ENCODE peak calls at places on chromosomes 2 and 18, in seven cellular contexts. One of them, this sample, is unnamed.

GRCh38 chr2:3134026-3134571 is 243.5 kb downstream of the EIPR1 start:
- DNase-seq in ovary: no peak
- DNase-seq in prostate gland: no peak
- DNase-seq in stomach: peak; percentile 20
- DNase-seq in Peyer's patch: no peak
- DNase-seq in HCT116: no peak
- DNase-seq in right lobe of liver: no peak
- DNase-seq in this sample: no peak

GRCh38 chr2:73283545-73284295 is 558 bp downstream of the FBXO41 start:
- DNase-seq in ovary: no peak
- DNase-seq in prostate gland: no peak
- DNase-seq in stomach: no peak
- DNase-seq in Peyer's patch: peak; percentile 45
- DNase-seq in HCT116: no peak
- DNase-seq in right lobe of liver: no peak
- DNase-seq in this sample: no peak

GRCh38 chr18:45063246-45064038 is 382.8 kb downstream of the SETBP1 start:
- DNase-seq in ovary: no peak
- DNase-seq in prostate gland: no peak
- DNase-seq in stomach: no peak
- DNase-seq in Peyer's patch: no peak
- DNase-seq in HCT116: no peak
- DNase-seq in right lobe of liver: no peak
- DNase-seq in this sample: no peak

GRCh38 chr2:241841181-241842066 is 17.3 kb downstream of the PDCD1 start:
- DNase-seq in ovary: no peak
- DNase-seq in prostate gland: no peak
- DNase-seq in stomach: no peak
- DNase-seq in Peyer's patch: peak; percentile 45
- DNase-seq in HCT116: no peak
- DNase-seq in right lobe of liver: no peak
- DNase-seq in this sample: no peak

GRCh38 chr2:144712277-144712944 is 192.5 kb upstream of the ZEB2 start:
- DNase-seq in ovary: no peak
- DNase-seq in prostate gland: no peak
- DNase-seq in stomach: no peak
- DNase-seq in Peyer's patch: no peak
- DNase-seq in HCT116: no peak
- DNase-seq in right lobe of liver: no peak
- DNase-seq in this sample: no peak

GRCh38 chr18:57708288-57708687 is 86.7 kb upstream of the NARS1 start:
- DNase-seq in ovary: no peak
- DNase-seq in prostate gland: no peak
- DNase-seq in stomach: no peak
- DNase-seq in Peyer's patch: no peak
- DNase-seq in HCT116: no peak
- DNase-seq in right lobe of liver: no peak
- DNase-seq in this sample: no peak

GRCh38 chr2:26000561-26001211 is 18.4 kb upstream of the KIF3C start:
- DNase-seq in ovary: no peak
- DNase-seq in prostate gland: no peak
- DNase-seq in stomach: peak; percentile 54
- DNase-seq in Peyer's patch: peak; percentile 59
- DNase-seq in HCT116: no peak
- DNase-seq in right lobe of liver: peak; percentile 68
- DNase-seq in this sample: no peak

GRCh38 chr2:205730701-205731271 is 48.5 kb downstream of the NRP2 start:
- DNase-seq in ovary: no peak
- DNase-seq in prostate gland: no peak
- DNase-seq in stomach: no peak
- DNase-seq in Peyer's patch: no peak
- DNase-seq in HCT116: no peak
- DNase-seq in right lobe of liver: no peak
- DNase-seq in this sample: no peak

GRCh38 chr18:12946549-12947354 is 1.1 kb upstream of the SEH1L start:
- DNase-seq in ovary: peak; percentile 64
- DNase-seq in prostate gland: no peak
- DNase-seq in stomach: peak; percentile 26
- DNase-seq in Peyer's patch: no peak
- DNase-seq in HCT116: peak; percentile 38
- DNase-seq in right lobe of liver: peak; percentile 60
- DNase-seq in this sample: peak; percentile 17

GRCh38 chr18:45686892-45687611 is 36.9 kb upstream of the SLC14A1 start:
- DNase-seq in ovary: no peak
- DNase-seq in prostate gland: no peak
- DNase-seq in stomach: no peak
- DNase-seq in Peyer's patch: peak; percentile 86
- DNase-seq in HCT116: no peak
- DNase-seq in right lobe of liver: no peak
- DNase-seq in this sample: no peak

GRCh38 chr2:190466819-190467444 is 58.8 kb downstream of the MFSD6 start:
- DNase-seq in ovary: no peak
- DNase-seq in prostate gland: no peak
- DNase-seq in stomach: no peak
- DNase-seq in Peyer's patch: no peak
- DNase-seq in HCT116: no peak
- DNase-seq in right lobe of liver: no peak
- DNase-seq in this sample: no peak

GRCh38 chr2:223626713-223627112 is 24.6 kb upstream of the SCG2 start:
- DNase-seq in ovary: no peak
- DNase-seq in prostate gland: no peak
- DNase-seq in stomach: no peak
- DNase-seq in Peyer's patch: no peak
- DNase-seq in HCT116: no peak
- DNase-seq in right lobe of liver: no peak
- DNase-seq in this sample: peak; percentile 37

GRCh38 chr2:160371251-160372009 is 122.2 kb downstream of the RBMS1 start:
- DNase-seq in ovary: no peak
- DNase-seq in prostate gland: no peak
- DNase-seq in stomach: no peak
- DNase-seq in Peyer's patch: no peak
- DNase-seq in HCT116: no peak
- DNase-seq in right lobe of liver: peak; percentile 35
- DNase-seq in this sample: no peak

DNA sequence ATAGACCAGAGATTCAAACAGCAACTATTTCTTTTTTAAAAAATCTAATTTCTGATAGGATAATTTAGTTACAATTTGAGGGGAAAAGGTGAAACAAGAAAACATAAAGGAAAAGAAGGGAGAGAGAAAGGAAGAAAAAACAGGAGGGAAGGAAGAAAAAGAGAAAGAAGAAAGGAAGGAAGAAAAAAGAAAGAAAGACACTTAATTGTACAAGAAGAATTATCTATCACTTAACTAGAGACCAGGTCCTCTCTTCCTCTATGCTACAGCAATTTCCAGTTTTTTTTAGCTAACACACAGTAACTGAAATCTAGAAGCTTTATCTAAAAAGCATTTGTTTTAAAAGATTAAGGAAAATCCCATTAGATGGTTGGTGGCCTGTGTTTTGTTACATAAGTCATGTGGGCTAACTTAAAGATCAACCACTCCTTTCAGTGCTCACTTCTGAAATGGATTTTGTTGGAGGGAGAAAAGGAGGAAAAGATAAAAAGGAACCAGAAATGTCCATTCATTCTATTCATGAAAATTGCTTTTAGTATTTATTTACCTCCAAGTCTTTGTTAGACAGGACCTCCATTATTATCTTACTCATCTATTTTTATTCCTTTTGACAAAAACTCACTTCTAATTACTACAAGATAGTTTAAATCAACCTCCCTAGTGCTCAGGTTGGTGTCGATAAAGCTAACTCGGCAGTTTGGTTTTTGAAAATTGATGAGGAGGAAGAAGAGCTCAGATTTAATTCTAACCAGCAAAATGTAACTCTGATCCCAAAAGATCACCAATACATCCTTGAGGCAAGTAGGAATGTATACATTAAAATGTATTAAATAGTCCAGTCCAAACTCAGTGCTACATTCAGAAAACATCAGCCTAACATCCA is 251.5 kb upstream of the FN1 start:
- DNase-seq in ovary: no peak
- DNase-seq in prostate gland: no peak
- DNase-seq in stomach: no peak
- DNase-seq in Peyer's patch: no peak
- DNase-seq in HCT116: no peak
- DNase-seq in right lobe of liver: no peak
- DNase-seq in this sample: no peak
- TF ChIP-seq POLR2A in ovary: no peak
- TF ChIP-seq POLR2A in prostate gland: no peak
- TF ChIP-seq POLR2A in stomach: no peak
- TF ChIP-seq POLR2A in Peyer's patch: no peak
- TF ChIP-seq POLR2A in HCT116: no peak
- TF ChIP-seq POLR2A in right lobe of liver: no peak
- TF ChIP-seq POLR2A in this sample: no peak

GRCh38 chr2:36369711-36370110 is 14.1 kb downstream of the CRIM1 start:
- DNase-seq in ovary: no peak
- DNase-seq in prostate gland: no peak
- DNase-seq in stomach: no peak
- DNase-seq in Peyer's patch: no peak
- DNase-seq in HCT116: no peak
- DNase-seq in right lobe of liver: no peak
- DNase-seq in this sample: no peak

GRCh38 chr2:36370281-36370680 is 14.7 kb downstream of the CRIM1 start:
- DNase-seq in ovary: no peak
- DNase-seq in prostate gland: no peak
- DNase-seq in stomach: no peak
- DNase-seq in Peyer's patch: no peak
- DNase-seq in HCT116: no peak
- DNase-seq in right lobe of liver: no peak
- DNase-seq in this sample: no peak

GRCh38 chr2:36371963-36372391 is 16.4 kb downstream of the CRIM1 start:
- DNase-seq in ovary: no peak
- DNase-seq in prostate gland: peak; percentile 35
- DNase-seq in stomach: no peak
- DNase-seq in Peyer's patch: no peak
- DNase-seq in HCT116: no peak
- DNase-seq in right lobe of liver: no peak
- DNase-seq in this sample: no peak

GRCh38 chr2:36373149-36373880 is 17.7 kb downstream of the CRIM1 start:
- DNase-seq in ovary: no peak
- DNase-seq in prostate gland: peak; percentile 60
- DNase-seq in stomach: no peak
- DNase-seq in Peyer's patch: no peak
- DNase-seq in HCT116: no peak
- DNase-seq in right lobe of liver: no peak
- DNase-seq in this sample: no peak

GRCh38 chr2:36371070-36371962 is 15.7 kb downstream of the CRIM1 start:
- DNase-seq in ovary: no peak
- DNase-seq in prostate gland: no peak
- DNase-seq in stomach: no peak
- DNase-seq in Peyer's patch: no peak
- DNase-seq in HCT116: no peak
- DNase-seq in right lobe of liver: no peak
- DNase-seq in this sample: no peak
- TF ChIP-seq POLR2A in ovary: no peak
- TF ChIP-seq POLR2A in prostate gland: no peak
- TF ChIP-seq POLR2A in stomach: no peak
- TF ChIP-seq POLR2A in Peyer's patch: no peak
- TF ChIP-seq POLR2A in HCT116: no peak
- TF ChIP-seq POLR2A in right lobe of liver: no peak
- TF ChIP-seq POLR2A in this sample: no peak

GRCh38 chr2:16129716-16130540 is 189.6 kb downstream of the MYCN start:
- DNase-seq in ovary: no peak
- DNase-seq in prostate gland: no peak
- DNase-seq in stomach: no peak
- DNase-seq in Peyer's patch: no peak
- DNase-seq in HCT116: no peak
- DNase-seq in right lobe of liver: no peak
- DNase-seq in this sample: no peak
- TF ChIP-seq POLR2A in ovary: no peak
- TF ChIP-seq POLR2A in prostate gland: no peak
- TF ChIP-seq POLR2A in stomach: no peak
- TF ChIP-seq POLR2A in Peyer's patch: no peak
- TF ChIP-seq POLR2A in HCT116: no peak
- TF ChIP-seq POLR2A in right lobe of liver: no peak
- TF ChIP-seq POLR2A in this sample: no peak

DNA sequence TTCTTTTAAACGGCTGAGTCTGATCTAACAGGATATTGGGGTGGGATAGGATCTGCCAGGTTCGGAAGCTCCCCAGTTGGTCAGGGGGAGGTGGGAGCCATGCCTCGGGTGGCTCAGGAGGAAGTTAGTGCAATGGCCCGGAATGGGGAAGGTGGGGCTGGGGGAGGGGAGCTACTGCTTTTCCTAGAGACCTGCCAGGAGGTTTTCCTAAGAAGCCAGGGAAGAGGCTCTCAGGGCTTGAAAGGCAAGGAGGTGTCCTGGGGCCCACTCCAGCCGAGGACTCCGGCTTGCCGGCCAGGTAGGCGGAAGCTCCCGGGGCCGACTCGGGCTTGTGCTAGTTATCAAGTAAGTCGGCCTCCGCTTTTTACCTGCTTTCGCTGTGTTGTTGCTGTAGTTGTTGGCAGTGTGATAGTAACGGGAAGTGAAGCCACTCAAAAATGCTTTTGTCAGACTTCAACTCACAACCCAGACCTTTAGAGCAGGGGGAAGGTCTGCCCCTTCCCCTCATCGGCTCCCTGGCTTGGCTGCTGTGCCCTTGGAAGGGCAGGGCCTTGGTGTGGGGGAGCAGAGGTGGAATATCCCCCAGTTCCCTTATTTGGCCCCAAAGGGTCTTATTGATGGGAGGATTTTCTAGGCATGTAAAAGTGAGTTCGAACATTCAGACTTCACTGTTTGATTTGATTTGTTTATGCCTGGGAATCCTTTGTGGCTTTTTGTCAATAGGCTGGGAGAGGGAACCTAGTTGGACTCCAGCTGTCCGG is 5.4 kb downstream of the GDF7 start:
- DNase-seq in ovary: no peak
- DNase-seq in prostate gland: no peak
- DNase-seq in stomach: no peak
- DNase-seq in Peyer's patch: no peak
- DNase-seq in HCT116: no peak
- DNase-seq in right lobe of liver: no peak
- DNase-seq in this sample: no peak
- TF ChIP-seq POLR2A in ovary: no peak
- TF ChIP-seq POLR2A in prostate gland: no peak
- TF ChIP-seq POLR2A in stomach: no peak
- TF ChIP-seq POLR2A in Peyer's patch: no peak
- TF ChIP-seq POLR2A in HCT116: no peak
- TF ChIP-seq POLR2A in right lobe of liver: no peak
- TF ChIP-seq POLR2A in this sample: no peak

DNA sequence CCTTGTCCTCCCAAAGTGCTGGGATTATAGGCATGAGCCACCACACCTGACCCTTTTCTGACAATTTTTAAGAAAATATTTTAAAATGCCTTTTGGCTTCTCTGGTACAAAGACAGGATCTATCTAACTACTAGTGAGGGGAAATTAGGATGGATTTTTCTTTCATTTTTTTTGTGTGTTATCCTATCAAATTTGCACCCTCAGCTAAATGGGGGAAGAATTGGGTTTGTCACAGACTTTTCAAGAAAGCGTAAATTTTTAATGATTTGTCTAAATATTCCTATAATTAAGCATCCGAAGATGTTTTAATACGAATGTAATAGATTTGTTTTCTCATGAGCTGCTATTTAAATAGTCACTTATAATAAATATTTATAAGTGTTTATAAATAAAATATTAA is 340.0 kb upstream of the ETAA1 start:
- DNase-seq in ovary: no peak
- DNase-seq in prostate gland: no peak
- DNase-seq in stomach: no peak
- DNase-seq in Peyer's patch: no peak
- DNase-seq in HCT116: no peak
- DNase-seq in right lobe of liver: no peak
- DNase-seq in this sample: no peak
- TF ChIP-seq POLR2A in ovary: no peak
- TF ChIP-seq POLR2A in prostate gland: no peak
- TF ChIP-seq POLR2A in stomach: no peak
- TF ChIP-seq POLR2A in Peyer's patch: no peak
- TF ChIP-seq POLR2A in HCT116: no peak
- TF ChIP-seq POLR2A in right lobe of liver: no peak
- TF ChIP-seq POLR2A in this sample: no peak

This sample was measured in H54.